ENCODE peak calls at places on chromosomes 12 and 14, in eight cellular contexts. G is right lobe of liver; M is adrenal gland; A is tibial artery; P is CD8-positive, alpha-beta T cell; K is GM23248; H is CD4-positive, CD25-positive, alpha-beta regulatory T cell; B is fibroblast of lung. V is an unnamed sample.

GRCh38 chr12:8913702-8914032 is 642 bp upstream of the PHC1 start:
- DNase-seq in G (no peak), M (no peak), A (no peak), P (no peak), K (peak; percentile 39), H (no peak), B (peak; percentile 15), V (no peak)

GRCh38 chr12:123062682-123063426 is 82.4 kb downstream of the ARL6IP4 start:
- DNase-seq in G (peak; percentile 70), M (peak; percentile 88), A (peak; percentile 89), P (no peak), K (peak; percentile 85), H (no peak), B (peak; percentile 64), V (peak; percentile 79)

GRCh38 chr12:51419473-51420228 is 5.0 kb upstream of the SLC4A8 start:
- DNase-seq in G (no peak), M (no peak), A (no peak), P (no peak), K (peak; percentile 11), H (no peak), B (peak; percentile 7), V (no peak)

GRCh38 chr12:132588821-132589669 is 21.3 kb downstream of the LRCOL1 start:
- DNase-seq in G (no peak), M (no peak), A (no peak), P (peak; percentile 4), K (no peak), H (no peak), B (no peak), V (no peak)

GRCh38 chr12:113232787-113233585 is 11.7 kb downstream of the TPCN1 start:
- DNase-seq in G (no peak), M (peak; percentile 83), A (peak; percentile 91), P (peak; percentile 88), K (peak; percentile 87), H (peak; percentile 71), B (peak; percentile 82), V (no peak)

GRCh38 chr12:28759334-28759733 is 389.7 kb upstream of the FAR2 start:
- DNase-seq in G (no peak), M (no peak), A (no peak), P (no peak), K (peak; percentile 83), H (no peak), B (peak; percentile 39), V (no peak)

GRCh38 chr12:507261-507853 is 47.6 kb downstream of the B4GALNT3 start:
- DNase-seq in G (no peak), M (no peak), A (no peak), P (no peak), K (no peak), H (no peak), B (no peak), V (no peak)

GRCh38 chr14:103721334-103722120 is 5.9 kb downstream of the ZFYVE21 start:
- DNase-seq in G (no peak), M (no peak), A (no peak), P (no peak), K (peak; percentile 84), H (no peak), B (peak; percentile 91), V (no peak)

GRCh38 chr12:51388066-51388799 is 3.0 kb downstream of the GALNT6 start:
- DNase-seq in G (no peak), M (no peak), A (peak; percentile 67), P (no peak), K (peak; percentile 76), H (no peak), B (peak; percentile 50), V (no peak)

GRCh38 chr14:89089330-89089729 is 264.9 kb downstream of the TTC8 start:
- DNase-seq in G (no peak), M (no peak), A (no peak), P (no peak), K (no peak), H (no peak), B (no peak), V (no peak)

GRCh38 chr14:98700748-98701147 is 571.2 kb downstream of the BCL11B start:
- DNase-seq in G (no peak), M (no peak), A (no peak), P (no peak), K (no peak), H (no peak), B (no peak), V (no peak)

GRCh38 chr12:5258966-5259365 is 172.9 kb upstream of the NTF3 start:
- DNase-seq in G (no peak), M (no peak), A (no peak), P (no peak), K (no peak), H (no peak), B (no peak), V (no peak)

GRCh38 chr12:65335021-65335714 is 56.7 kb downstream of the MSRB3 start:
- DNase-seq in G (no peak), M (no peak), A (no peak), P (no peak), K (peak; percentile 85), H (no peak), B (peak; percentile 89), V (peak; percentile 29)

GRCh38 chr12:98532687-98533304 is 17.4 kb downstream of the TMPO start:
- DNase-seq in G (no peak), M (no peak), A (no peak), P (no peak), K (peak; percentile 66), H (peak; percentile 56), B (peak; percentile 32), V (peak; percentile 66)

GRCh38 chr12:39329015-39329414 is 113.9 kb downstream of the KIF21A start:
- DNase-seq in G (no peak), M (no peak), A (no peak), P (no peak), K (peak; percentile 10), H (no peak), B (peak; percentile 13), V (no peak)

GRCh38 chr12:111330800-111331752 is 37.8 kb downstream of the PHETA1 start:
- DNase-seq in G (no peak), M (no peak), A (no peak), P (no peak), K (peak; percentile 79), H (peak; percentile 34), B (peak; percentile 45), V (peak; percentile 61)

GRCh38 chr14:103163199-103163598 is 39.9 kb downstream of the TNFAIP2 start:
- DNase-seq in G (no peak), M (no peak), A (no peak), P (no peak), K (no peak), H (no peak), B (no peak), V (no peak)

GRCh38 chr12:107459649-107460048 is 225.9 kb upstream of the PWP1 start:
- DNase-seq in G (no peak), M (no peak), A (no peak), P (no peak), K (no peak), H (no peak), B (no peak), V (no peak)

GRCh38 chr14:99612065-99612736 is 8.2 kb upstream of the CCDC85C start:
- DNase-seq in G (no peak), M (no peak), A (no peak), P (no peak), K (no peak), H (no peak), B (no peak), V (peak; percentile 86)

GRCh38 chr12:63937381-63938168 is 93.1 kb downstream of the SRGAP1 start:
- DNase-seq in G (no peak), M (no peak), A (no peak), P (no peak), K (peak; percentile 67), H (no peak), B (no peak), V (no peak)

GRCh38 chr14:47278233-47278842 is 397.1 kb downstream of the MDGA2 start:
- DNase-seq in G (peak; percentile 52), M (peak; percentile 58), A (no peak), P (no peak), K (peak; percentile 43), H (peak; percentile 22), B (peak; percentile 9), V (peak; percentile 42)

GRCh38 chr14:105315941-105316562 is 1.5 kb downstream of the PACS2 start:
- DNase-seq in G (no peak), M (no peak), A (peak; percentile 67), P (peak; percentile 36), K (peak; percentile 28), H (no peak), B (no peak), V (no peak)
- H3K27ac ChIP-seq in G (peak overlapping the region; percentile 59), M (peak overlapping the region; percentile 52), A (peak overlapping the region; percentile 78), P (no peak overlapping the region), K (no peak overlapping the region), H (no peak overlapping the region), B (no peak overlapping the region), V (no peak overlapping the region)

GRCh38 chr12:3002636-3003035 is 43.4 kb downstream of the TEAD4 start:
- DNase-seq in G (no peak), M (no peak), A (no peak), P (no peak), K (no peak), H (no peak), B (no peak), V (no peak)
- H3K4me1 ChIP-seq in G (no peaks in the 10 kb centered on the region), M (no peaks in the 10 kb centered on the region), A (peaks cover 15% of the 10 kb centered on the region), P (no peaks in the 10 kb centered on the region), K (peaks cover 14% of the 10 kb centered on the region), H (no peaks in the 10 kb centered on the region), B (peaks cover 2% of the 10 kb centered on the region), V (no peaks in the 10 kb centered on the region)

DNA sequence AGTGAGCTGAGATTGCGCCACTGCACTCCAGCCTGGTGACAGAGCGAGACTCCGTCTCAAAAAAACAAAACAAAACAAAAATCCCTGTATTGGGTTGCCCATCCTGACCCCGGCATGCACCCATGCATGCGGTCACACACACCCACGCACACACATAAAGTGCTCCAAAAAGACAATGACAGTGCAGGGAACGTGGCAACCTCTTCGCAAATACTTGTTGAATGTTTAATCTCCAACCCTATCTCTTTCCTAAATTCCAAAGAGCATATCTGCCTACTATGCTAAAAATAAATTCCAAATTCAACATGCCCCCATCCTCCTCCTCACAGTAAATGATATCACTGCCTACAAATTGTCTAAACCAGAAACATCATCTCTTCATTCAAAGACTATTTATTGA is 13.5 kb downstream of the SLC7A7 start:
- DNase-seq in G (no peak), M (no peak), A (no peak), P (no peak), K (no peak), H (no peak), B (no peak), V (no peak)
- H3K27ac ChIP-seq in G (no peak overlapping the region), M (no peak overlapping the region), A (no peak overlapping the region), P (no peak overlapping the region), K (no peak overlapping the region), H (no peak overlapping the region), B (no peak overlapping the region), V (no peak overlapping the region)

GRCh38 chr14:58770501-58770982 is 132.8 kb downstream of the DACT1 start:
- DNase-seq in G (no peak), M (no peak), A (no peak), P (no peak), K (no peak), H (no peak), B (no peak), V (peak; percentile 74)

GRCh38 chr14:58771016-58771415 is 133.3 kb downstream of the DACT1 start:
- DNase-seq in G (no peak), M (no peak), A (no peak), P (no peak), K (no peak), H (no peak), B (no peak), V (no peak)

GRCh38 chr14:58772061-58772604 is 134.4 kb downstream of the DACT1 start:
- DNase-seq in G (no peak), M (no peak), A (no peak), P (no peak), K (no peak), H (no peak), B (no peak), V (no peak)

GRCh38 chr14:58774531-58774930 is 136.8 kb downstream of the DACT1 start:
- DNase-seq in G (no peak), M (no peak), A (no peak), P (no peak), K (no peak), H (no peak), B (no peak), V (no peak)

GRCh38 chr14:58772814-58773620 is 135.3 kb downstream of the DACT1 start:
- DNase-seq in G (no peak), M (no peak), A (no peak), P (no peak), K (no peak), H (no peak), B (peak; percentile 27), V (no peak)
- H3K4me1 ChIP-seq in G (no peaks in the 10 kb centered on the region), M (no peaks in the 10 kb centered on the region), A (no peaks in the 10 kb centered on the region), P (no peaks in the 10 kb centered on the region), K (no peaks in the 10 kb centered on the region), H (no peaks in the 10 kb centered on the region), B (peaks cover 2% of the 10 kb centered on the region), V (no peaks in the 10 kb centered on the region)

V was measured in small intestine.